ENCODE peak calls at places on chromosomes 3 and 15, in six cellular contexts. One of them, this sample, is unnamed.

GRCh38 chr15:94894056-94894455 is 662.7 kb downstream of the MCTP2 start:
- DNase-seq in GM12865: no peak
- DNase-seq in CD4-positive, CD25-positive, alpha-beta regulatory T cell: no peak
- DNase-seq in coronary artery: no peak
- DNase-seq in pancreas: no peak
- DNase-seq in hepatocyte: no peak
- DNase-seq in this sample: no peak

GRCh38 chr15:78012643-78013077 is 64.9 kb downstream of the TBC1D2B start:
- DNase-seq in CD4-positive, CD25-positive, alpha-beta regulatory T cell: no peak
- DNase-seq in GM12865: no peak
- DNase-seq in pancreas: peak
- DNase-seq in coronary artery: no peak
- DNase-seq in hepatocyte: peak
- DNase-seq in this sample: no peak

GRCh38 chr15:101545548-101546505 is 56.3 kb upstream of the PCSK6 start:
- DNase-seq in pancreas: no peak
- DNase-seq in GM12865: no peak
- DNase-seq in hepatocyte: no peak
- DNase-seq in CD4-positive, CD25-positive, alpha-beta regulatory T cell: no peak
- DNase-seq in coronary artery: no peak
- DNase-seq in this sample: no peak

GRCh38 chr15:68623301-68623892 is 44.6 kb downstream of the CORO2B start:
- DNase-seq in CD4-positive, CD25-positive, alpha-beta regulatory T cell: no peak
- DNase-seq in hepatocyte: peak
- DNase-seq in coronary artery: no peak
- DNase-seq in GM12865: no peak
- DNase-seq in pancreas: no peak
- DNase-seq in this sample: no peak

GRCh38 chr3:129592362-129593150 is 13.9 kb downstream of the PLXND1 start:
- DNase-seq in hepatocyte: peak
- DNase-seq in pancreas: no peak
- DNase-seq in CD4-positive, CD25-positive, alpha-beta regulatory T cell: no peak
- DNase-seq in GM12865: no peak
- DNase-seq in coronary artery: no peak
- DNase-seq in this sample: no peak

GRCh38 chr3:187518616-187519015 is 150.4 kb downstream of the RTP4 start:
- DNase-seq in coronary artery: no peak
- DNase-seq in GM12865: no peak
- DNase-seq in pancreas: no peak
- DNase-seq in hepatocyte: no peak
- DNase-seq in CD4-positive, CD25-positive, alpha-beta regulatory T cell: no peak
- DNase-seq in this sample: no peak

GRCh38 chr15:44535509-44536297 is 1.2 kb upstream of the EIF3J start:
- DNase-seq in pancreas: no peak
- DNase-seq in GM12865: peak
- DNase-seq in hepatocyte: peak
- DNase-seq in CD4-positive, CD25-positive, alpha-beta regulatory T cell: peak
- DNase-seq in coronary artery: no peak
- DNase-seq in this sample: peak

GRCh38 chr3:14765576-14766427 is 53.0 kb upstream of the FGD5 start:
- DNase-seq in GM12865: no peak
- DNase-seq in pancreas: no peak
- DNase-seq in hepatocyte: no peak
- DNase-seq in coronary artery: no peak
- DNase-seq in CD4-positive, CD25-positive, alpha-beta regulatory T cell: no peak
- DNase-seq in this sample: no peak

GRCh38 chr3:140359198-140359995 is 318.5 kb upstream of the TRIM42 start:
- DNase-seq in pancreas: no peak
- DNase-seq in hepatocyte: no peak
- DNase-seq in GM12865: no peak
- DNase-seq in CD4-positive, CD25-positive, alpha-beta regulatory T cell: no peak
- DNase-seq in coronary artery: no peak
- DNase-seq in this sample: no peak

This sample was measured in activated effector memory CD4-positive, alpha-beta T cell treated with Interleukin-2 at 50 U/mL for 16 hours.